ENCODE peak calls at places on chromosomes 12 and 14, in six cellular contexts. A, L, X, N, E and C are unnamed samples. For H3K9me3, the result is how much of the 10 kb centered on the place peaks cover.

GRCh38 chr12:106317406-106318082 is 15.0 kb downstream of the TCP11L2 start:
- DNase-seq in A (no peak), L (no peak), X (no peak), N (no peak), E (no peak), C (no peak)

GRCh38 chr14:63551338-63551737 is 8.2 kb upstream of the PPP2R5E start:
- DNase-seq in A (no peak), L (no peak), X (no peak), N (no peak), E (no peak), C (no peak)

GRCh38 chr14:53306267-53306721 is 153.2 kb upstream of the DDHD1 start:
- DNase-seq in A (peak), L (peak), X (peak), N (peak), E (peak), C (peak)

GRCh38 chr12:97936165-97936564 is 473.6 kb downstream of the RMST start:
- DNase-seq in A (no peak), L (no peak), X (no peak), N (no peak), E (no peak), C (no peak)

GRCh38 chr12:100403446-100403845 is 46.6 kb downstream of the SLC17A8 start:
- DNase-seq in A (peak), L (no peak), X (no peak), N (no peak), E (no peak), C (no peak)

GRCh38 chr14:97524579-97525319 is 727.6 kb downstream of the VRK1 start:
- DNase-seq in A (no peak), L (no peak), X (no peak), N (no peak), E (no peak), C (no peak)

GRCh38 chr14:105525861-105526780 is at the start of gene TMEM121:
- DNase-seq in A (no peak), L (peak), X (peak), N (no peak), E (peak), C (no peak)

GRCh38 chr12:64299628-64300027 is 77.5 kb upstream of the KICS2 start:
- DNase-seq in A (no peak), L (no peak), X (no peak), N (no peak), E (no peak), C (no peak)

GRCh38 chr12:57476162-57476992 is 3.3 kb downstream of the ARHGAP9 start:
- DNase-seq in A (no peak), L (no peak), X (peak), N (no peak), E (no peak), C (no peak)

GRCh38 chr14:61322799-61323290 is 1.5 kb downstream of the PRKCH start:
- DNase-seq in A (peak), L (no peak), X (no peak), N (no peak), E (no peak), C (no peak)

GRCh38 chr12:57175428-57176138 is 28.2 kb upstream of the LRP1-AS start:
- DNase-seq in A (peak), L (peak), X (peak), N (peak), E (peak), C (peak)

GRCh38 chr12:130526813-130527212 is 189.1 kb downstream of the PIWIL1 start:
- DNase-seq in A (no peak), L (no peak), X (no peak), N (peak), E (no peak), C (no peak)

GRCh38 chr12:94282675-94283074 is 134.3 kb downstream of the PLXNC1 start:
- DNase-seq in A (no peak), L (no peak), X (no peak), N (no peak), E (no peak), C (no peak)

GRCh38 chr12:86158956-86159355 is 97.2 kb downstream of the MGAT4C start:
- DNase-seq in A (no peak), L (no peak), X (no peak), N (no peak), E (no peak), C (no peak)

GRCh38 chr14:94139421-94139820 is 10.0 kb upstream of the IFI27L2 start:
- DNase-seq in A (no peak), L (no peak), X (no peak), N (no peak), E (no peak), C (no peak)

GRCh38 chr12:85681333-85681732 is 154.9 kb downstream of the RASSF9 start:
- DNase-seq in A (no peak), L (no peak), X (no peak), N (no peak), E (no peak), C (no peak)

GRCh38 chr14:36515896-36516718 is 3.9 kb downstream of the NKX2-1 start:
- DNase-seq in A (no peak), L (no peak), X (no peak), N (no peak), E (no peak), C (no peak)

GRCh38 chr14:34781242-34781641 is 66.8 kb upstream of the CFL2 start:
- DNase-seq in A (peak), L (no peak), X (no peak), N (no peak), E (no peak), C (peak)

GRCh38 chr12:54416908-54417603 is 2.0 kb downstream of the ITGA5 start:
- DNase-seq in A (peak), L (no peak), X (no peak), N (no peak), E (peak), C (no peak)

GRCh38 chr14:101355284-101355683 is 206.0 kb upstream of the DIO3 start:
- DNase-seq in A (no peak), L (no peak), X (no peak), N (no peak), E (no peak), C (no peak)

GRCh38 chr14:29846339-29847129 is 81.1 kb downstream of the PRKD1 start:
- DNase-seq in A (no peak), L (no peak), X (no peak), N (no peak), E (no peak), C (peak)

GRCh38 chr12:3321881-3322280 is 169.1 kb upstream of the PRMT8 start:
- DNase-seq in A (no peak), L (no peak), X (no peak), N (no peak), E (no peak), C (no peak)

GRCh38 chr14:60632777-60633176 is 16.5 kb downstream of the SIX1 start:
- DNase-seq in A (no peak), L (no peak), X (no peak), N (no peak), E (no peak), C (no peak)

GRCh38 chr14:65256714-65257113 is 154.4 kb upstream of the MAX start:
- DNase-seq in A (no peak), L (no peak), X (no peak), N (no peak), E (no peak), C (no peak)

GRCh38 chr12:122963928-122964240 is 2.4 kb downstream of the ABCB9 start:
- DNase-seq in A (peak), L (peak), X (peak), N (no peak), E (peak), C (no peak)

GRCh38 chr14:103194256-103195045 is 71.2 kb downstream of the TNFAIP2 start:
- DNase-seq in A (peak), L (no peak), X (no peak), N (peak), E (no peak), C (peak)

GRCh38 chr12:71214511-71215285 is 56.9 kb upstream of the TSPAN8 start:
- DNase-seq in A (no peak), L (peak), X (no peak), N (peak), E (no peak), C (no peak)

GRCh38 chr12:112122823-112123690 is 2.3 kb upstream of the TRAFD1 start:
- DNase-seq in A (peak), L (no peak), X (no peak), N (peak), E (no peak), C (peak)

GRCh38 chr14:101975231-101975630 is 10.9 kb downstream of the DYNC1H1 start:
- DNase-seq in A (no peak), L (no peak), X (no peak), N (no peak), E (no peak), C (no peak)

GRCh38 chr14:22598896-22599244 is 770 bp downstream of the ABHD4 start:
- DNase-seq in A (peak), L (peak), X (no peak), N (peak), E (no peak), C (no peak)

GRCh38 chr12:46126050-46126727 is 135.8 kb upstream of the SCAF11 start:
- DNase-seq in A (no peak), L (no peak), X (no peak), N (no peak), E (no peak), C (no peak)

GRCh38 chr12:88633312-88633711 is 53.0 kb upstream of the KITLG start:
- DNase-seq in A (no peak), L (no peak), X (no peak), N (no peak), E (no peak), C (no peak)

GRCh38 chr14:99579903-99580570 is 24.0 kb downstream of the CCDC85C start:
- DNase-seq in A (no peak), L (peak), X (no peak), N (no peak), E (no peak), C (no peak)

GRCh38 chr12:49200882-49201594 is 12.2 kb upstream of the TUBA1A start:
- DNase-seq in A (peak), L (no peak), X (no peak), N (no peak), E (no peak), C (no peak)

GRCh38 chr12:112616469-112617190 is 174.9 kb upstream of the RPH3A start:
- DNase-seq in A (no peak), L (no peak), X (no peak), N (no peak), E (no peak), C (no peak)

GRCh38 chr12:113252494-113252893 is 31.2 kb downstream of the TPCN1 start:
- DNase-seq in A (no peak), L (no peak), X (peak), N (no peak), E (peak), C (no peak)

GRCh38 chr12:95548539-95549391 is 2.5 kb downstream of the USP44 start:
- DNase-seq in A (peak), L (peak), X (peak), N (no peak), E (peak), C (no peak)

GRCh38 chr12:2641209-2641608 is 153.6 kb upstream of the FKBP4 start:
- DNase-seq in A (peak), L (no peak), X (no peak), N (no peak), E (no peak), C (no peak)

DNA sequence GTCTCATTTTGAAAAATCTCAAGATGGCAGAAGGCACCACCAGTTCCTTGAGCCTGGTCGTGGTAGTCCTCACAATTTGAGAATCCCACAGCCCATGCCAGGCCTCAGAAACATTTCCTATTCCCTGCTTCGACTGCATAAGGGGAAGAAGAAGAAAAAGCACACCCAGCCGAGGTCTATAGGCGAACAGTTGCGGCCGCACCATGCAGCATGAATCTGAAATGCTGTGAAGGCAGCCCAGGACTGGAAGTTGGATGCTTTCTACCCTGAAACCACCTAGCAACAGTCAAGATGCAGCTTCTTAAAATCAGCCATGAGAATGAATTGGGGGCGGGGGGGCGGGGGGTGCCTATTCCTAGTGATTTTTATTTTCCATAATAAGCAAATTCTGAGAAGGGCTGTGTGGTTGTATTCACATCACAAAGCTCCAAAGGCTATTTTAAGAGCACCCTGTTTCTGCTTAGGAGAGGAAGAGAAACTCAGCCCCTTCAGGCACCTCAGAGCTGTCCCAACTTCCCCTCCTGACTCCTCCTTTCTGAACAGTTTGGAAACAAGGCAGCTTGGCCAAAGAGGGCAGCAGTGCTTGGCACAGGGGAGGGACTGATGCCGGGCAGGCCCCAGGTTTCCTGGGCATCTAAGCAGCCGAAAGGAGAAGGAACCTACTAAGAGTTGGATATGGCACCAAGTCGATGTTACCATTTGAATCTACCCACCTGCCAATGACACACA is 172.5 kb upstream of the FOXN3 start:
- DNase-seq in A (no peak), L (no peak), X (no peak), N (no peak), E (no peak), C (no peak)
- H3K4me3 ChIP-seq in A (no peak), L (no peak), X (no peak), N (no peak), E (no peak), C (no peak)

GRCh38 chr12:96714199-96714598 is 192.9 kb upstream of the NEDD1 start:
- DNase-seq in A (no peak), L (no peak), X (no peak), N (no peak), E (no peak), C (no peak)

GRCh38 chr12:96711364-96711763 is 195.7 kb upstream of the NEDD1 start:
- DNase-seq in A (no peak), L (no peak), X (no peak), N (no peak), E (no peak), C (no peak)

GRCh38 chr12:96710127-96710745 is 196.8 kb upstream of the NEDD1 start:
- DNase-seq in A (no peak), L (no peak), X (no peak), N (no peak), E (no peak), C (no peak)
- TF ChIP-seq CTCF in A (no peak), L (no peak), X (no peak), N (no peak), E (no peak), C (no peak)

GRCh38 chr14:20194101-20194500 is 3.4 kb downstream of the OR11G2 start:
- DNase-seq in A (no peak), L (no peak), X (no peak), N (no peak), E (no peak), C (no peak)
- H3K9me3 ChIP-seq in A (under half), L (under half), X (under half), N (under half), E (under half), C (under half)

DNA sequence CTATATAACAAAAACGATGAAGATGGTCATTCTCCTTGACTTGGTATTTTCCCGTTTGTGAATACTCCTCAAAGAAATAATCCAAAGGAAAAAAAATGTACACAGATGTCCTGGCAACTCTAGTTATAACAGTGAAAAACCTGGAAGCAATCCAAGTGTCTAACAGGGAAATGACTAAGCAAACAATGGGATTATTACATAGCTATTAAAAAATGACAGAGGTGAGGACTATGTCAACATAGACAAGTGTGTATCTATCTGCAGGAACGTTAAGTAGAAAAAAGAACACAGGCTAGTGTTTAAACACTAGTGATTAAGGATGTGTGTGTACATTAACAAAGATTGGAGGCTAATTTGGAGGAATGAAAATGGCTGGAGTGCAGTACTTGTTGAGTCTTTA is 5.9 kb upstream of the APOLD1 start:
- DNase-seq in A (peak), L (no peak), X (no peak), N (peak), E (no peak), C (peak)
- H3K4me3 ChIP-seq in A (no peak), L (no peak), X (no peak), N (no peak), E (no peak), C (no peak)

GRCh38 chr12:93061414-93062099 is 132.5 kb upstream of the EEA1 start:
- DNase-seq in A (no peak), L (no peak), X (no peak), N (no peak), E (peak), C (no peak)

GRCh38 chr12:93062100-93062419 is 133.0 kb upstream of the EEA1 start:
- DNase-seq in A (no peak), L (no peak), X (no peak), N (no peak), E (no peak), C (no peak)

GRCh38 chr12:93060071-93060665 is 131.1 kb upstream of the EEA1 start:
- DNase-seq in A (no peak), L (no peak), X (no peak), N (no peak), E (no peak), C (no peak)

GRCh38 chr12:93059288-93059687 is 130.2 kb upstream of the EEA1 start:
- DNase-seq in A (no peak), L (no peak), X (no peak), N (no peak), E (no peak), C (no peak)

GRCh38 chr12:93060666-93061413 is 131.7 kb upstream of the EEA1 start:
- DNase-seq in A (peak), L (no peak), X (no peak), N (peak), E (peak), C (peak)
- TF ChIP-seq CTCF in A (peak), L (no peak), X (no peak), N (no peak), E (no peak), C (peak)